ENCODE peak calls at places on chromosomes 12 and 14, in six cellular contexts. T is H9, S is mesenchymal stem cell, U is mesendoderm, Y is neuronal stem cell, O is H1. W is an unnamed sample.
A peak's percentile ranks its signal among the peaks of the same experiment; 100 is the strongest.

GRCh38 chr12:128486951-128487350 is 220.0 kb downstream of the TMEM132C start:
- DNase-seq in T (no peak), S (no peak), U (no peak), Y (no peak), O (no peak), W (no peak)

GRCh38 chr12:99390707-99391106 is 256.8 kb upstream of the GARIN6 start:
- DNase-seq in T (peak; percentile 83), S (no peak), U (peak; percentile 55), Y (peak; percentile 8), O (peak; percentile 19), W (no peak)

GRCh38 chr14:54332490-54332889 is 64.3 kb upstream of the CDKN3 start:
- DNase-seq in T (no peak), S (no peak), U (no peak), Y (no peak), O (no peak), W (no peak)

GRCh38 chr12:104306943-104307654 is 3.6 kb downstream of the EID3 start:
- DNase-seq in T (no peak), S (no peak), U (no peak), Y (no peak), O (no peak), W (peak; percentile 44)

GRCh38 chr12:127829974-127830543 is 436.9 kb upstream of the TMEM132C start:
- DNase-seq in T (no peak), S (no peak), U (no peak), Y (no peak), O (no peak), W (no peak)

GRCh38 chr12:70719084-70719483 is 81.9 kb upstream of the PTPRB start:
- DNase-seq in T (peak; percentile 31), S (no peak), U (no peak), Y (no peak), O (no peak), W (no peak)

GRCh38 chr14:80979951-80980350 is 24.5 kb downstream of the TSHR start:
- DNase-seq in T (no peak), S (no peak), U (no peak), Y (no peak), O (no peak), W (no peak)

GRCh38 chr12:122841544-122842321 is 6.5 kb downstream of the HIP1R start:
- DNase-seq in T (peak; percentile 51), S (peak; percentile 84), U (peak; percentile 62), Y (no peak), O (no peak), W (peak; percentile 82)

GRCh38 chr12:43965899-43966298 is 130.0 kb downstream of the TMEM117 start:
- DNase-seq in T (no peak), S (no peak), U (no peak), Y (no peak), O (no peak), W (no peak)

GRCh38 chr14:69039287-69039628 is 60.2 kb upstream of the ACTN1 start:
- DNase-seq in T (no peak), S (peak; percentile 81), U (peak; percentile 91), Y (no peak), O (no peak), W (peak; percentile 76)

GRCh38 chr14:29773990-29774389 is 153.7 kb downstream of the PRKD1 start:
- DNase-seq in T (no peak), S (no peak), U (no peak), Y (no peak), O (no peak), W (no peak)

GRCh38 chr12:86634706-86635410 is 378.7 kb upstream of the MGAT4C start:
- DNase-seq in T (no peak), S (peak; percentile 7), U (no peak), Y (no peak), O (no peak), W (peak; percentile 1)

GRCh38 chr14:64464695-64465094 is 604 bp upstream of the AKAP5 start:
- DNase-seq in T (peak; percentile 50), S (no peak), U (peak; percentile 46), Y (no peak), O (no peak), W (no peak)

GRCh38 chr14:21475767-21476525 is 813 bp downstream of the RAB2B start:
- DNase-seq in T (no peak), S (no peak), U (no peak), Y (no peak), O (no peak), W (no peak)

GRCh38 chr12:44490181-44490580 is 385.9 kb downstream of the NELL2 start:
- DNase-seq in T (no peak), S (no peak), U (no peak), Y (no peak), O (no peak), W (no peak)

GRCh38 chr12:51449569-51450246 is 25.1 kb downstream of the SLC4A8 start:
- DNase-seq in T (no peak), S (no peak), U (no peak), Y (no peak), O (no peak), W (peak; percentile 39)

GRCh38 chr12:63276537-63277365 is 125.8 kb upstream of the AVPR1A start:
- DNase-seq in T (peak; percentile 72), S (peak; percentile 36), U (peak; percentile 64), Y (peak; percentile 40), O (peak; percentile 38), W (peak; percentile 4)

GRCh38 chr12:60231301-60231700 is 635.5 kb downstream of the SLC16A7 start:
- DNase-seq in T (no peak), S (no peak), U (peak; percentile 43), Y (no peak), O (no peak), W (no peak)

GRCh38 chr12:92362785-92363184 is 217.1 kb upstream of the BTG1 start:
- DNase-seq in T (no peak), S (no peak), U (no peak), Y (no peak), O (no peak), W (no peak)

GRCh38 chr12:84542289-84542688 is 370.3 kb downstream of the SLC6A15 start:
- DNase-seq in T (no peak), S (peak; percentile 2), U (no peak), Y (no peak), O (no peak), W (no peak)
- H2BK15ac ChIP-seq in T (no peak overlapping the region), S (no peak overlapping the region), U (no peak overlapping the region), Y (no peak overlapping the region), O (no peak overlapping the region), W (no peak overlapping the region)

GRCh38 chr12:19243577-19243976 is 114.0 kb downstream of the PLEKHA5 start:
- DNase-seq in T (no peak), S (no peak), U (no peak), Y (no peak), O (no peak), W (no peak)
- H2BK15ac ChIP-seq in T (no peak overlapping the region), S (no peak overlapping the region), U (no peak overlapping the region), Y (no peak overlapping the region), O (no peak overlapping the region), W (no peak overlapping the region)

GRCh38 chr12:31405021-31405420 is 79.1 kb upstream of the SINHCAF start:
- DNase-seq in T (no peak), S (no peak), U (no peak), Y (no peak), O (no peak), W (no peak)
- H2BK15ac ChIP-seq in T (no peak overlapping the region), S (no peak overlapping the region), U (no peak overlapping the region), Y (no peak overlapping the region), O (no peak overlapping the region), W (no peak overlapping the region)

DNA sequence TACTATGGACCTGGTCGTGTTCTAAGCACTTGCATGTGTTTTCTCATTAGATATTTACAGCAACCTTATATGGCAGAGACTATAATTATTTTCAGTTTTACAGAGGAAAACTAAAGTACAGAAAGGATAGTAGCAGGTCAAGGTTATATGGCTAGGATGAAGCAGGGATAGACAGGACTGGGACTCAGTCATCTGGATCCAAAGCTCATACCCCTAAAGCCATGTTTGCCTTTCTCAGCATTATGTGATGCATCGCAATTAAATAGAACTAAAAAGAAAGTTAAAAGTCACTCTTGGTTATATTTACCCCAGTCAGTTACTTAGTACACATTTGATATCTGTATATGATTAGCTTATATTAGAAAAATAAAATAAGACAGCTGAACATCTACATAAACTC is 13.3 kb downstream of the LIN7A start:
- DNase-seq in T (no peak), S (no peak), U (no peak), Y (no peak), O (no peak), W (no peak)
- H2BK15ac ChIP-seq in T (no peak overlapping the region), S (no peak overlapping the region), U (no peak overlapping the region), Y (no peak overlapping the region), O (no peak overlapping the region), W (no peak overlapping the region)

GRCh38 chr12:112995008-112995407 is 16.7 kb downstream of the OAS2 start:
- DNase-seq in T (no peak), S (no peak), U (no peak), Y (no peak), O (no peak), W (no peak)
- H2BK15ac ChIP-seq in T (no peak overlapping the region), S (no peak overlapping the region), U (no peak overlapping the region), Y (no peak overlapping the region), O (no peak overlapping the region), W (no peak overlapping the region)

DNA sequence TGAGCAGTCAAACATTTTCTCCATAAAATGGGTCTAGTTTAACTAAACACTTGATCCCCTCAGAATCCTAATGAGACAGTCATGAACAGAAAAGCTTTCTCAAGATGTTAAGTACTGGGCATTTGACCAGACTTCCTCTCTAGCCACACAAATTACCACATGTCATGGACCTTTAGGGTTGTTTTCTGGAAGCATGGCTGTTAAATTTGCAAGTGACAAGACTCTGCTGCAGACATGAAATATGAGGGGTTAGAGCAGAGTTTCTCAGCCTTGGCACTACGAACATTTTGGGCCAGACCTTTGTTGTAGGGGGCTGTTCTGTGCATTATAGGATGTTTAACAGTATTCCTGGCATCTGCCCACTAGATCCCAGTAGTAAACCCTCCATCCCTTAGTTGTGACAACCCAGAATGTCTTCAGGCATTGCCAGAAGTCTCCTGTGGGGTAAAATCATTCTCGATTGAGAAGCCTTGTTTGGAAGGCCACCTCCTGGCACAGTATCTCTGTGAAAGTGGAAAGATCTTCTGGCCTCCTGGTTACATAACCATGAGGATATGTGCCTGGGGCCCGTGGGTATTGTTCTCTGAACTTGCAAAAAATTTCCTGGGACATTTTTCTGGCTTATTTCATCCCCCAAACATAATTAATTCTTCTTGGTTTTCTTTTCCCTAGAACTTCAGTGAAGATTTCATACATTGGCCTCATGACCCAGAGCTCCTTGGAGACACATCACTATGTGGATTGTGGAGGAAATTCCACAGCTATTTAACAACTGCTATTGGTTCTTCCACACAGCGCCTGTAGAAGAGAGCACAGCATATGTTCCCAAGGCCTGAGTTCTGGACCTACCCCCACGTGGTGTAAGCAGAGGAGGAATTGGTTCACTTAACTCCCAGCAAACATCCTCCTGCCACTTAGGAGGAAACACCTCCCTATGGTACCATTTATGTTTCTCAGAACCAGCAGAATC is 4.3 kb downstream of the TMEM106C start:
- DNase-seq in T (no peak), S (peak; percentile 48), U (no peak), Y (no peak), O (no peak), W (peak; percentile 17)
- H2BK15ac ChIP-seq in T (no peak overlapping the region), S (no peak overlapping the region), U (no peak overlapping the region), Y (no peak overlapping the region), O (no peak overlapping the region), W (no peak overlapping the region)

GRCh38 chr14:24324024-24324423 is 10.8 kb downstream of the ADCY4 start:
- DNase-seq in T (no peak), S (no peak), U (no peak), Y (no peak), O (no peak), W (no peak)
- H2BK15ac ChIP-seq in T (no peak overlapping the region), S (no peak overlapping the region), U (no peak overlapping the region), Y (no peak overlapping the region), O (no peak overlapping the region), W (no peak overlapping the region)

W was measured in IMR-90.